ENCODE peak calls at places on chromosomes 3 and 15, in eight cellular contexts. E is cardiac muscle cell; D is left lung; M is MM.1S; A is ovary; K is tibial artery; T is heart right ventricle; Y is CD8-positive, alpha-beta T cell. G is an unnamed sample. For H3K36me3 and H3K4me1, the result is how much of the 10 kb centered on the place peaks cover.

GRCh38 chr3:65532164-65532563 is 506.6 kb downstream of the MAGI1 start:
- DNase-seq in M (no peak), A (no peak), T (no peak), E (no peak), D (no peak), K (no peak), Y (no peak), G (no peak)

GRCh38 chr3:46466871-46467403 is 2.2 kb upstream of the LTF start:
- DNase-seq in Y (no peak), M (no peak), E (no peak), T (no peak), D (no peak), K (no peak), A (no peak), G (no peak)

GRCh38 chr15:37099321-37100108 is 834 bp downstream of the MEIS2 start:
- DNase-seq in M (peak), K (no peak), E (no peak), Y (no peak), D (no peak), T (no peak), A (peak), G (no peak)

GRCh38 chr3:32105291-32106131 is 909 bp upstream of the GPD1L start:
- DNase-seq in M (no peak), E (peak), T (no peak), D (no peak), K (no peak), A (no peak), Y (no peak), G (no peak)

GRCh38 chr15:85761635-85762034 is 33.1 kb downstream of the KLHL25 start:
- DNase-seq in T (no peak), A (no peak), M (no peak), Y (no peak), K (no peak), E (peak), D (peak), G (no peak)

GRCh38 chr15:50880651-50881114 is 27.8 kb upstream of the AP4E1 start:
- DNase-seq in K (no peak), E (peak), Y (no peak), M (no peak), D (no peak), A (no peak), T (no peak), G (no peak)

GRCh38 chr3:185976977-185977678 is 39.3 kb upstream of the TRA2B start:
- DNase-seq in M (peak), E (peak), D (peak), K (peak), Y (peak), A (peak), T (peak), G (peak)

GRCh38 chr3:2205692-2206091 is 107.0 kb downstream of the CNTN4 start:
- DNase-seq in Y (no peak), E (no peak), M (no peak), D (no peak), A (no peak), T (no peak), K (no peak), G (no peak)

GRCh38 chr3:4587838-4588105 is 94.6 kb downstream of the ITPR1 start:
- DNase-seq in M (no peak), D (no peak), K (no peak), T (no peak), A (no peak), Y (no peak), E (no peak), G (no peak)

GRCh38 chr3:167761302-167761701 is 25.8 kb downstream of the SERPINI1 start:
- DNase-seq in A (no peak), E (no peak), M (no peak), D (no peak), K (no peak), T (no peak), Y (no peak), G (no peak)

GRCh38 chr3:174439621-174440349 is 419.3 kb upstream of the NAALADL2 start:
- DNase-seq in Y (no peak), T (peak), A (peak), D (no peak), E (peak), K (no peak), M (no peak), G (no peak)

GRCh38 chr3:183553263-183554026 is 2.1 kb downstream of the KLHL6 start:
- DNase-seq in K (no peak), Y (no peak), M (peak), E (no peak), D (peak), T (no peak), A (no peak), G (no peak)

GRCh38 chr3:177421176-177421782 is 224.0 kb upstream of the TBL1XR1 start:
- DNase-seq in Y (no peak), A (no peak), T (peak), M (no peak), E (no peak), D (no peak), K (no peak), G (no peak)

GRCh38 chr3:122021811-122022401 is at the start of gene ILDR1:
- DNase-seq in E (no peak), K (no peak), D (peak), T (no peak), Y (no peak), A (no peak), M (peak), G (peak)

GRCh38 chr3:126567696-126568438 is 9.1 kb upstream of the C3orf22 start:
- DNase-seq in E (no peak), T (no peak), A (no peak), K (no peak), D (no peak), M (no peak), Y (no peak), G (no peak)

GRCh38 chr15:63076136-63077005 is 33.8 kb downstream of the TPM1 start:
- DNase-seq in T (no peak), Y (no peak), M (no peak), D (no peak), A (no peak), K (no peak), E (no peak), G (no peak)

GRCh38 chr3:39183231-39184080 is 8.9 kb downstream of the XIRP1 start:
- DNase-seq in D (no peak), T (no peak), K (no peak), E (no peak), A (no peak), M (no peak), Y (no peak), G (no peak)

GRCh38 chr3:184953396-184953795 is 141.4 kb downstream of the VPS8 start:
- DNase-seq in D (no peak), A (no peak), T (no peak), M (no peak), K (no peak), E (peak), Y (no peak), G (no peak)

GRCh38 chr15:85318048-85318731 is 62.2 kb upstream of the AKAP13 start:
- DNase-seq in Y (peak), K (no peak), T (no peak), E (peak), A (no peak), D (no peak), M (peak), G (peak)

GRCh38 chr15:57505949-57506391 is 85.7 kb upstream of the MYZAP start:
- DNase-seq in D (peak), A (no peak), T (peak), M (no peak), K (peak), E (peak), Y (no peak), G (peak)

GRCh38 chr3:94776401-94776915 is 713.6 kb downstream of the NSUN3 start:
- DNase-seq in E (no peak), A (no peak), Y (no peak), T (no peak), K (no peak), M (no peak), D (no peak), G (no peak)

GRCh38 chr3:51245871-51246270 is 139.2 kb upstream of the MANF start:
- DNase-seq in A (no peak), E (no peak), M (no peak), T (no peak), K (no peak), Y (no peak), D (no peak), G (no peak)

GRCh38 chr3:195802795-195803194 is 8.9 kb downstream of the MUC4 start:
- DNase-seq in M (no peak), D (no peak), Y (no peak), E (no peak), A (no peak), K (no peak), T (no peak), G (no peak)

GRCh38 chr3:128730521-128730920 is 4.5 kb downstream of the RAB7A start:
- DNase-seq in Y (no peak), A (no peak), M (no peak), K (no peak), T (no peak), E (no peak), D (no peak), G (no peak)

GRCh38 chr3:128736598-128736997 is 10.6 kb downstream of the RAB7A start:
- DNase-seq in Y (no peak), D (no peak), E (no peak), A (no peak), K (no peak), M (no peak), T (no peak), G (no peak)

GRCh38 chr3:128735884-128736283 is 9.9 kb downstream of the RAB7A start:
- DNase-seq in Y (no peak), K (no peak), A (no peak), M (no peak), D (no peak), E (no peak), T (no peak), G (no peak)

GRCh38 chr3:128735287-128735686 is 9.3 kb downstream of the RAB7A start:
- DNase-seq in E (no peak), A (no peak), D (no peak), Y (no peak), T (no peak), K (no peak), M (no peak), G (no peak)

DNA sequence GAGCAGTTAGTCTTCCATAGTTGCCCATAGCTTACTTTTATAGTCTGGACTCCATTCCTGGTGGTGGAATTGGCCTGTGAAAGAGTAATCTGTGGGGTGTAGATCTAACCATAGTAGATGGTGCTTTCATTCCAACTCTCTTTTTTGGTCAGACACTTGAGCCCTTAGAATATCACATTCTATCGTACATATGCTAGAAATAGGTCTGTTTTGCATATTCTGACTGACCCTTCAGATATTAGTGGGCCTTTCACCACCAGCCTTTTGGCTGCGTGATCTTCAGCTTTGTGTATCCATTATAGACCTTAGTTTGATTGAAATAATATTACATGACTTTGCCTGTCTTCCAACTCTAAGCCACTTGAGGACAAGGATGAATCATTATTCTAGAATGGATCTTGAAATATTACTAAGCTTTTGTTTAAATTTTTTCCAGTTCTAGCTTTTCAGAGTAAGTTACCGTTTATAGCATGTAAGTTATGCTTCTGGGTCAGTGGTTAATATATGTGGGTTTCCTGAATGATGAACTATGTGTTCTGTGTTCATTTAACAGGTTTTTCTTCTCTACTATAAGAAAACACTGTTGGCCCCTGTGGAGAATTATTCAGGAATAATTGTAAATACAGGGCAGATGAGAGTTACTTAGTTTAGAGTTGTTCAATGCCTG is 8.7 kb downstream of the RAB7A start:
- DNase-seq in T (no peak), D (no peak), M (no peak), A (no peak), Y (no peak), K (no peak), E (no peak), G (no peak)
- H3K36me3 ChIP-seq in T (under half), D (under half), M (under half), A (under half), Y (under half), K (under half), E (under half), G (under half)

DNA sequence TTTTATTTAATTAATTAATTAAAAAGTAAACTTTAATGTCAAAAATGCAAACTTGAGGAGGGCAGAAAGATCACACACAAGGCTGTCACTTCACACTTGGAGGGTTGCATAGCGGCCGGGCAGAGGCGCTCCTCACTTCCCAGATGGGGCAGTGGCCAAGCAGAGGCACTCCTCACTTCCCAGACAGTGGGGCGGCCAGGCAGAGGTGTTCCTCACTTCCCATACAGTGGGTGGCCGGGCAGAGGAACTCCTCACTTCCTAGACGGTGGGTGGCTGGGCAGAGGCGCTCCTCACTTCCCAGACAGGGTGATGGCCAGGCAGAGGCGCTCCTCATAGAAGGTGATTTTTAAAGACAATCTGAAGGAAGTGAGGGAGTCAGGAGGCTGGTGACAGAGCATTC is 277.5 kb downstream of the PDCD6IP start:
- DNase-seq in D (no peak), E (no peak), T (no peak), K (no peak), A (no peak), Y (no peak), M (no peak), G (no peak)
- H3K4me1 ChIP-seq in D (under half), E (under half), T (under half), K (under half), A (under half), Y (under half), M (under half), G (under half)

DNA sequence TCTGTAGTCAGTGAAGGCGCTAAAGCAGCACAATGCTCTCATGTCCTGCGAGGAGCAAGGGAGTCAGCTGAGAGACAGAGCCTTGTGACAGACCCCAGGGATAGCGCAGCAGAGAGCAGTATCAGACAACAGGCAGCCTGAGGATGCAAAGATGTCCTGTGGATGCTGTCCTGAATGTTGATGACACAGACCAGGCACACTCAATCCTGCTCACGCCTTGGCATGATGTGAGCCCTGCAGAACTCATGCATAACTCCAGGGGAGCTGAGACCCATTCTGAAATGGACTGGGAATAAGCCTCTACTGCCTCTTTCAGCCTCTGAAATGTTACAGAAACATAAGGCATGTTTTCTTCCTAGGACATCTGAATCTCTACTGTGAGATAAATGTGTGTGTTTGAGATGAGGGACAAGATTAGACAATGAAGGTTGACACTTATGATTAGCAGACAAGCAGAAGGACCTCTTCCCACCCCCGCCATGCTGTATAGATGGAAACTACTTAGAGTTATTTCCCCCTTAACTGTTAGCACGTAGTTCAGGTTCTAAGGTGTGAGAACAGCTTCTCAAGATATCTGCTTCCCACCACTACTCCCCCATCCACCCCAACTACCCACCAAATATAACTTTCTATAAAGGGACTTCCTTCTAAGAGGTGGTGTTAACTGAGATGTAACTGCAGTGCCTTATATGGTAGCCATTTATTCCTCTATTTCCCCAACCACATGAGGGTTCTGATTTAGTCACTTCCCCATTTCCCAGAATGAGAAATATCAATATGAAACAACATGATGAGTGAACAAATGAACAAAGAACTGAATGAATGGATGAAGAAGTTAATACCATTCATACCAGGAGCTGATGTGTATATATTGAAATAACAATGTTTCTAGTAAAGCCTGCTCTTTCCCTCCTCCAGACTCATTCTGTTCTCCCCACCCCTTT is 7.4 kb upstream of the RFTN1 start:
- DNase-seq in K (no peak), T (no peak), M (no peak), E (no peak), D (no peak), Y (no peak), A (no peak), G (no peak)
- H3K36me3 ChIP-seq in K (under half), T (under half), M (under half), E (under half), D (under half), Y (under half), A (under half), G (under half)

GRCh38 chr15:90336705-90337141 is 15.4 kb upstream of the ZNF774 start:
- DNase-seq in E (no peak), A (no peak), K (no peak), M (no peak), D (no peak), T (peak), Y (peak), G (no peak)
- H3K4me1 ChIP-seq in E (under half), A (under half), K (under half), M (under half), D (under half), T (under half), Y (under half), G (under half)

G was measured in body of pancreas.